ENCODE peak calls at places on chromosome 13, in ten cellular contexts. R is lower leg skin; V is kidney; Y is fibroblast of lung; J is mucosa of descending colon; A is uterus; D is sigmoid colon; G is CD4-positive, alpha-beta T cell; T is AG04450; B is astrocyte. N is an unnamed sample.

GRCh38 chr13:38045278-38046048 is 175.9 kb upstream of the TRPC4 start:
- DNase-seq in B (peak; percentile 8), D (no peak), T (no peak), A (no peak), J (no peak), Y (peak; percentile 46), R (no peak), V (no peak), G (no peak), N (no peak)

GRCh38 chr13:36436811-36437210 is 4.5 kb downstream of the CCNA1 start:
- DNase-seq in G (no peak), T (no peak), A (no peak), V (no peak), R (no peak), B (no peak), Y (no peak), D (no peak), J (no peak), N (no peak)

GRCh38 chr13:44432595-44432994 is 59.0 kb downstream of the SERP2 start:
- DNase-seq in B (no peak), Y (no peak), A (no peak), G (no peak), J (no peak), T (no peak), D (no peak), V (no peak), R (no peak), N (no peak)

GRCh38 chr13:52348983-52349780 is 56.8 kb downstream of the THSD1 start:
- DNase-seq in B (peak; percentile 90), T (no peak), A (no peak), D (no peak), V (no peak), Y (peak; percentile 62), J (no peak), R (no peak), G (no peak), N (no peak)

GRCh38 chr13:78265098-78265497 is 338.3 kb downstream of the POU4F1 start:
- DNase-seq in V (no peak), B (no peak), D (no peak), T (no peak), Y (no peak), A (no peak), J (no peak), R (no peak), G (no peak), N (no peak)

GRCh38 chr13:59843040-59843439 is 320.7 kb downstream of the DIAPH3 start:
- DNase-seq in A (no peak), D (no peak), Y (no peak), J (no peak), G (no peak), B (no peak), V (no peak), R (no peak), T (no peak), N (no peak)

GRCh38 chr13:55653497-55653896 is 1487.2 kb upstream of the PRR20A start:
- DNase-seq in Y (no peak), B (no peak), T (no peak), A (no peak), D (no peak), G (no peak), V (no peak), R (no peak), J (no peak), N (no peak)

GRCh38 chr13:87942204-87942603 is 271.0 kb downstream of the SLITRK5 start:
- DNase-seq in Y (peak; percentile 6), J (no peak), A (no peak), D (no peak), V (no peak), T (no peak), G (no peak), R (no peak), B (no peak), N (no peak)

GRCh38 chr13:23799945-23800344 is 89.3 kb downstream of the MIPEP start:
- DNase-seq in A (no peak), R (no peak), G (no peak), T (no peak), J (no peak), V (no peak), D (no peak), Y (peak; percentile 86), B (no peak), N (no peak)

GRCh38 chr13:85659493-85659892 is 139.7 kb downstream of the SLITRK6 start:
- DNase-seq in Y (peak; percentile 66), D (no peak), J (no peak), T (no peak), A (no peak), R (no peak), G (no peak), B (no peak), V (no peak), N (no peak)

GRCh38 chr13:72463561-72463960 is 263.9 kb downstream of the MZT1 start:
- DNase-seq in Y (peak; percentile 33), T (no peak), R (no peak), J (no peak), V (no peak), D (peak; percentile 70), B (peak; percentile 84), A (no peak), G (no peak), N (no peak)

GRCh38 chr13:61728468-61728867 is 312.8 kb upstream of the PCDH20 start:
- DNase-seq in D (no peak), B (peak; percentile 47), R (no peak), A (no peak), T (no peak), V (no peak), G (no peak), Y (peak; percentile 65), J (no peak), N (no peak)

GRCh38 chr13:107964356-107964755 is 251.0 kb downstream of the LIG4 start:
- DNase-seq in G (no peak), D (no peak), B (no peak), V (no peak), A (no peak), J (no peak), T (no peak), R (no peak), Y (peak; percentile 17), N (no peak)

GRCh38 chr13:50677687-50678463 is 165.6 kb downstream of the DLEU7 start:
- DNase-seq in J (no peak), D (no peak), B (peak; percentile 25), V (no peak), T (no peak), A (no peak), G (no peak), Y (no peak), R (no peak), N (no peak)

GRCh38 chr13:82358284-82358683 is 1524.0 kb downstream of the SLITRK1 start:
- DNase-seq in R (no peak), T (no peak), Y (peak; percentile 29), D (no peak), J (no peak), G (no peak), A (no peak), V (no peak), B (peak; percentile 5), N (no peak)

DNA sequence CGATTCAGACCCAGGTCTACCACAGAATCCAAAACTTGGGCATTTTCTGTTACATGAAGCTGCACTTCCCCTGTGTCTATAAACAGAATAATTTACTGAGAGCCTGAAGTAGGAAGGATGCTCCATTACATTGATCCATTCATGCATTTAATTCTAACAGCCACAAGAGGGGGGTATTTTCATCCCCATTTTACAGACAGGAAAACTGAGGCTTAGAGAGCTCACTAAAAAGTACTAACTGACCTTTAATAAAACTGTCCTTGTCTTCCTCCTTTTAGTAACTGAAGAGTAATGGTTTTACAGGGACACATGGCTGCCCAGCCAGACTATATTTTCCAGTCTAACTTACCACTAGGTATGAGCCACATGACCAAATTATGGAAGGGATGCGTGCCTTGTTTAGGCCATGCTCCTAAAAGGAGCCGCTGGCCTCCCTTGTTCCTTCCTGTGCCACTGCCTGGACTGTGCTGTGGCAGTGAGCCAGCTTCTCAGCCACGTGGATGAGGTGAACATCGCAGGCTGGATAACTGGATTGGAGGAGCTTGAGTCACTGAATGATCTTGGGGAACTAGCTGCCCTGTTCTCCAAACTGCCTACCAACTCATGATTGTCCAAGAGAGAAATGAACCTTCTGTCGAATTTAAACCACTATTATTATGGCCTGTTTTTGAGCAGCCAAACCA is 108.3 kb downstream of the DOCK9 start:
- DNase-seq in B (no peak), Y (no peak), A (peak; percentile 36), R (no peak), G (no peak), T (no peak), D (no peak), J (no peak), V (no peak), N (no peak)
- TF ChIP-seq CTCF in B (peak; percentile 5), Y (peak; percentile 23), A (no peak), R (no peak), G (no peak), T (peak; percentile 25), D (no peak), J (no peak), V (no peak), N (peak; percentile 68)

GRCh38 chr13:27281420-27281819 is 10.8 kb downstream of the RASL11A start:
- DNase-seq in D (no peak), A (no peak), Y (no peak), J (no peak), R (no peak), T (no peak), V (no peak), G (no peak), B (no peak), N (no peak)
- TF ChIP-seq CTCF in D (no peak), A (no peak), Y (no peak), J (no peak), R (no peak), T (no peak), V (no peak), G (no peak), B (no peak), N (no peak)

DNA sequence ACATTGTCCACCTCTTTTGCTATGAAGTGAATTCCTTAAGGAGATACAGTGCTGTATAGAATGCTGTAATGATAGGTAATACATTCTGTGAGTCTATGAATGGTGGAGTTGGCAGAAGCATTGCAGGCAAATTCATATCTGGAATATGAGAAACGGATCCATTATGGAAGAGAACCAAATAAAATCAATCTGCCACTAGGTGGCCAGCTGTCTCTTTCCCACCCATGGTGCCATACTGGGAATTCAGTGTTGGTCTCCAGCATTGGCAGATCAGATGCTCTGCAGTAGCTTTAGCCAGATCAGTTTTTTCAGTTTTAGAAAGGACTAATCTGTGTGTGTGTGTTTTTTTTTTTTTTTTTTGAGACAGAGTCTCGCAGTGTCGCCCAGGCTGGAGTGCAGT is 27.6 kb downstream of the DNAJC3 start:
- DNase-seq in T (no peak), J (no peak), B (no peak), D (no peak), Y (peak; percentile 12), R (no peak), G (no peak), A (no peak), V (no peak), N (no peak)
- TF ChIP-seq CTCF in T (peak; percentile 38), J (no peak), B (peak; percentile 18), D (no peak), Y (peak; percentile 30), R (no peak), G (no peak), A (no peak), V (no peak), N (peak; percentile 58)

DNA sequence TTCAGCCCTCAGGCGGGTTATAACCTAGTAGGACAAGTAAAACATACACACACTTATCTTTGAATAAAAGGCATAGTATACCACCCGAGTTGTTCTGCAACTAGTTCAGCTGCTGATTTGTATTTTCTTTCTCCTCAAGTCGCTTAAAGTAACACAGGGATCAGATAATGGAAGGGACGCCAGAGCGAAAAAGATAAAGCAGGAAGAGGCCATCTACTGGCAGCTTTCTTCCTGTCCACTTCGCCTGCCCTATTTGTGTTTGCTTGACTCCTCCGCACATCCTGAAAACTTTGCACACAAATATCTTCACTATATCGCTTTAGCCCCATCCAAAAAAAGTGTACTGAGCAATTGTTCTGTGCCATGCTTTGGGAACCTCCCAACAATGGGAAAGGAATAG is 238.0 kb upstream of the SOX21 start:
- DNase-seq in A (no peak), R (no peak), J (no peak), Y (peak; percentile 17), D (no peak), G (no peak), B (no peak), V (no peak), T (no peak), N (no peak)
- TF ChIP-seq CTCF in A (no peak), R (no peak), J (no peak), Y (no peak), D (no peak), G (no peak), B (no peak), V (no peak), T (peak; percentile 27), N (peak; percentile 39)